ENCODE peak calls at places on chromosomes 4 and X, in eight cellular contexts. One of them, this sample, is unnamed.

GRCh38 chrX:14758029-14758491 is 114.8 kb downstream of the FANCB start:
- DNase-seq in ACHN: no peak
- DNase-seq in Calu3: no peak
- DNase-seq in A549: no peak
- DNase-seq in pons: no peak
- DNase-seq in HEK293T: no peak
- DNase-seq in fibroblast of the conjunctiva: no peak
- DNase-seq in AG08395: no peak
- DNase-seq in this sample: no peak

GRCh38 chr4:52979821-52980590 is 117.9 kb downstream of the RASL11B start:
- DNase-seq in fibroblast of the conjunctiva: no peak
- DNase-seq in pons: no peak
- DNase-seq in ACHN: no peak
- DNase-seq in AG08395: no peak
- DNase-seq in A549: no peak
- DNase-seq in HEK293T: no peak
- DNase-seq in Calu3: no peak
- DNase-seq in this sample: no peak

GRCh38 chr4:180060159-180060889 is 2182.9 kb upstream of the TENM3 start:
- DNase-seq in Calu3: no peak
- DNase-seq in HEK293T: peak
- DNase-seq in ACHN: peak
- DNase-seq in AG08395: no peak
- DNase-seq in A549: peak
- DNase-seq in pons: peak
- DNase-seq in fibroblast of the conjunctiva: no peak
- DNase-seq in this sample: peak

GRCh38 chr4:174631901-174632758 is 109.8 kb upstream of the HPGD start:
- DNase-seq in HEK293T: peak
- DNase-seq in fibroblast of the conjunctiva: peak
- DNase-seq in ACHN: peak
- DNase-seq in pons: peak
- DNase-seq in A549: peak
- DNase-seq in Calu3: peak
- DNase-seq in AG08395: peak
- DNase-seq in this sample: peak

GRCh38 chr4:6731780-6732179 is 15.8 kb downstream of the BLOC1S4 start:
- DNase-seq in AG08395: no peak
- DNase-seq in ACHN: no peak
- DNase-seq in fibroblast of the conjunctiva: no peak
- DNase-seq in Calu3: no peak
- DNase-seq in pons: no peak
- DNase-seq in HEK293T: no peak
- DNase-seq in A549: no peak
- DNase-seq in this sample: no peak

GRCh38 chr4:128600996-128601857 is 208.3 kb upstream of the JADE1 start:
- DNase-seq in HEK293T: peak
- DNase-seq in pons: peak
- DNase-seq in fibroblast of the conjunctiva: peak
- DNase-seq in Calu3: peak
- DNase-seq in AG08395: peak
- DNase-seq in ACHN: peak
- DNase-seq in A549: peak
- DNase-seq in this sample: peak

GRCh38 chr4:166091914-166092510 is 219.0 kb downstream of the TLL1 start:
- DNase-seq in ACHN: peak
- DNase-seq in AG08395: peak
- DNase-seq in fibroblast of the conjunctiva: peak
- DNase-seq in pons: peak
- DNase-seq in A549: peak
- DNase-seq in HEK293T: peak
- DNase-seq in Calu3: no peak
- DNase-seq in this sample: peak

GRCh38 chrX:132491191-132491590 is 2.4 kb upstream of the MBNL3 start:
- DNase-seq in ACHN: peak
- DNase-seq in fibroblast of the conjunctiva: no peak
- DNase-seq in pons: peak
- DNase-seq in A549: no peak
- DNase-seq in HEK293T: no peak
- DNase-seq in AG08395: no peak
- DNase-seq in Calu3: peak
- DNase-seq in this sample: peak

GRCh38 chr4:167779280-167779679 is 313.1 kb upstream of the ANXA10 start:
- DNase-seq in A549: no peak
- DNase-seq in pons: no peak
- DNase-seq in Calu3: no peak
- DNase-seq in fibroblast of the conjunctiva: no peak
- DNase-seq in AG08395: no peak
- DNase-seq in HEK293T: no peak
- DNase-seq in ACHN: no peak
- DNase-seq in this sample: no peak

GRCh38 chrX:48958635-48959094 is 1.3 kb upstream of the OTUD5 start:
- DNase-seq in HEK293T: no peak
- DNase-seq in A549: peak
- DNase-seq in ACHN: peak
- DNase-seq in AG08395: peak
- DNase-seq in fibroblast of the conjunctiva: peak
- DNase-seq in pons: peak
- DNase-seq in Calu3: peak
- DNase-seq in this sample: peak

GRCh38 chr4:169940460-169940859 is 85.7 kb downstream of the MFAP3L start:
- DNase-seq in ACHN: no peak
- DNase-seq in fibroblast of the conjunctiva: no peak
- DNase-seq in A549: no peak
- DNase-seq in pons: no peak
- DNase-seq in AG08395: no peak
- DNase-seq in Calu3: no peak
- DNase-seq in HEK293T: peak
- DNase-seq in this sample: no peak

GRCh38 chr4:37873383-37873782 is 17.5 kb upstream of the TBC1D1 start:
- DNase-seq in ACHN: no peak
- DNase-seq in Calu3: no peak
- DNase-seq in AG08395: peak
- DNase-seq in A549: peak
- DNase-seq in HEK293T: no peak
- DNase-seq in fibroblast of the conjunctiva: peak
- DNase-seq in pons: no peak
- DNase-seq in this sample: no peak

GRCh38 chr4:13933163-13933562 is 305.6 kb upstream of the BOD1L1 start:
- DNase-seq in A549: no peak
- DNase-seq in Calu3: no peak
- DNase-seq in pons: no peak
- DNase-seq in AG08395: peak
- DNase-seq in ACHN: no peak
- DNase-seq in fibroblast of the conjunctiva: no peak
- DNase-seq in HEK293T: no peak
- DNase-seq in this sample: no peak

GRCh38 chr4:186134254-186134653 is 29.8 kb downstream of the FAM149A start:
- DNase-seq in fibroblast of the conjunctiva: no peak
- DNase-seq in HEK293T: no peak
- DNase-seq in pons: peak
- DNase-seq in ACHN: no peak
- DNase-seq in Calu3: no peak
- DNase-seq in AG08395: no peak
- DNase-seq in A549: no peak
- DNase-seq in this sample: peak

GRCh38 chr4:24405926-24406325 is 178.4 kb downstream of the DHX15 start:
- DNase-seq in A549: no peak
- DNase-seq in AG08395: no peak
- DNase-seq in HEK293T: no peak
- DNase-seq in pons: no peak
- DNase-seq in Calu3: no peak
- DNase-seq in ACHN: no peak
- DNase-seq in fibroblast of the conjunctiva: no peak
- DNase-seq in this sample: no peak

GRCh38 chr4:182533948-182534347 is 290.7 kb downstream of the TENM3 start:
- DNase-seq in pons: no peak
- DNase-seq in AG08395: peak
- DNase-seq in fibroblast of the conjunctiva: peak
- DNase-seq in ACHN: no peak
- DNase-seq in Calu3: no peak
- DNase-seq in A549: no peak
- DNase-seq in HEK293T: no peak
- DNase-seq in this sample: no peak

GRCh38 chrX:2345562-2345961 is 155.2 kb downstream of the DHRSX start:
- DNase-seq in HEK293T: no peak
- DNase-seq in AG08395: no peak
- DNase-seq in ACHN: no peak
- DNase-seq in Calu3: no peak
- DNase-seq in pons: no peak
- DNase-seq in fibroblast of the conjunctiva: no peak
- DNase-seq in A549: no peak
- DNase-seq in this sample: no peak

This sample was measured in putamen.